ENCODE peak calls at places on chromosomes 6 and 20, in four cellular contexts. C is AG04449, N is GM12865, Q is AG04450. G is an unnamed sample.

GRCh38 chr6:89475106-89475505 is 42.2 kb downstream of the ANKRD6 start:
- DNase-seq in C (no peak), N (no peak), Q (no peak), G (no peak)

GRCh38 chr6:144278659-144279314 is 6.3 kb upstream of the UTRN start:
- DNase-seq in Q (no peak), N (no peak), C (no peak), G (no peak)

GRCh38 chr6:15430181-15430580 is 184.3 kb downstream of the JARID2 start:
- DNase-seq in Q (no peak), N (no peak), C (no peak), G (peak; percentile 25)

GRCh38 chr6:25660512-25660911 is 8.5 kb downstream of the SCGN start:
- DNase-seq in C (no peak), N (no peak), Q (no peak), G (no peak)

GRCh38 chr20:37755665-37756064 is 61.8 kb downstream of the CTNNBL1 start:
- DNase-seq in Q (no peak), C (no peak), N (no peak), G (no peak)

GRCh38 chr6:126077810-126078791 is 91.8 kb downstream of the TRMT11 start:
- DNase-seq in Q (no peak), C (no peak), N (no peak), G (peak; percentile 62)

GRCh38 chr20:10113746-10114145 is 79.0 kb downstream of the ANKEF1 start:
- DNase-seq in Q (no peak), N (no peak), C (no peak), G (no peak)

GRCh38 chr6:138393871-138394783 is 9.9 kb upstream of the HEBP2 start:
- DNase-seq in Q (no peak), C (no peak), N (no peak), G (no peak)

GRCh38 chr6:170131351-170131750 is 159.5 kb downstream of the DLL1 start:
- DNase-seq in C (no peak), N (no peak), Q (no peak), G (no peak)

GRCh38 chr6:9346923-9347322 is 911.6 kb upstream of the SLC35B3 start:
- DNase-seq in N (no peak), C (no peak), Q (no peak), G (no peak)

GRCh38 chr6:108655840-108656650 is 95.3 kb downstream of the FOXO3 start:
- DNase-seq in C (peak; percentile 28), N (no peak), Q (peak; percentile 65), G (peak; percentile 59)

GRCh38 chr6:44672838-44673237 is 285.3 kb downstream of the CDC5L start:
- DNase-seq in C (no peak), Q (no peak), N (no peak), G (no peak)

GRCh38 chr6:134553941-134554340 is 236.0 kb upstream of the SGK1 start:
- DNase-seq in N (no peak), C (peak; percentile 42), Q (no peak), G (no peak)

GRCh38 chr6:47908271-47908670 is 126.4 kb downstream of the OPN5 start:
- DNase-seq in C (no peak), N (no peak), Q (no peak), G (no peak)

GRCh38 chr6:135419162-135419561 is 78.4 kb downstream of the AHI1 start:
- DNase-seq in N (no peak), C (peak; percentile 60), Q (peak; percentile 45), G (peak; percentile 12)

GRCh38 chr6:164478426-164478825 is 831.0 kb downstream of the C6orf118 start:
- DNase-seq in N (no peak), C (no peak), Q (no peak), G (no peak)

GRCh38 chr20:478949-479429 is 16.7 kb upstream of the TBC1D20 start:
- DNase-seq in C (no peak), N (peak; percentile 73), Q (peak; percentile 42), G (peak; percentile 30)
- TF ChIP-seq CTCF in C (peak; percentile 15), N (peak; percentile 53), Q (peak; percentile 63), G (peak; percentile 56)

GRCh38 chr6:17478946-17479345 is 85.6 kb downstream of the CAP2 start:
- DNase-seq in C (no peak), Q (no peak), N (no peak), G (no peak)

GRCh38 chr6:17475845-17476244 is 82.5 kb downstream of the CAP2 start:
- DNase-seq in Q (no peak), N (no peak), C (no peak), G (no peak)

GRCh38 chr6:17476506-17476905 is 83.1 kb downstream of the CAP2 start:
- DNase-seq in C (no peak), N (no peak), Q (no peak), G (no peak)

GRCh38 chr6:17478223-17478907 is 85.0 kb downstream of the CAP2 start:
- DNase-seq in Q (no peak), C (no peak), N (no peak), G (no peak)

DNA sequence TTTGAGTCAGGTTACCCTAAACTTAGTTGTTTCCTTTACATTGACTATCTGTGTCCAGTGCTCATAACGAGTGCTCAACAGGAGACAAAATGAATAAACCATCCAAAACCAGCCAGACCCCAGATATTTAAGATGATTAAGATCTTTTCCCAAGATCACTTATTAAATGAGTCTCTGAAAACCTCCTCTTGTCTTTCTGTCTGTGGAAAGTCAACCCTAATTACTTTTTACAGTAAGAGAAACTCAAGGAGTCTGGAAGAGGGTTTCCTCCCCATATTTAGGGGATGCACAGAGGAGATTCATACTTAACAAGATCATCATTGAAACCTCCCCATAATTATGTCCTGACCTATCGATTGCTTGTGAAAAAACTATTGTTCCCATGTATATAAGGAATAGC is 84.0 kb downstream of the CAP2 start:
- DNase-seq in C (no peak), Q (no peak), N (no peak), G (no peak)
- TF ChIP-seq CTCF in C (no peak), Q (no peak), N (no peak), G (no peak)

GRCh38 chr6:113565306-113565705 is 291.8 kb upstream of the MARCKS start:
- DNase-seq in Q (no peak), C (no peak), N (no peak), G (no peak)

GRCh38 chr6:113570176-113570575 is 287.0 kb upstream of the MARCKS start:
- DNase-seq in C (no peak), N (no peak), Q (no peak), G (no peak)

GRCh38 chr6:113574147-113574546 is 283.0 kb upstream of the MARCKS start:
- DNase-seq in N (no peak), Q (no peak), C (no peak), G (no peak)

GRCh38 chr6:113576310-113576709 is 280.8 kb upstream of the MARCKS start:
- DNase-seq in C (no peak), Q (no peak), N (no peak), G (no peak)

GRCh38 chr6:113570651-113571050 is 286.5 kb upstream of the MARCKS start:
- DNase-seq in Q (no peak), C (no peak), N (no peak), G (no peak)
- TF ChIP-seq CTCF in Q (no peak), C (no peak), N (no peak), G (no peak)

DNA sequence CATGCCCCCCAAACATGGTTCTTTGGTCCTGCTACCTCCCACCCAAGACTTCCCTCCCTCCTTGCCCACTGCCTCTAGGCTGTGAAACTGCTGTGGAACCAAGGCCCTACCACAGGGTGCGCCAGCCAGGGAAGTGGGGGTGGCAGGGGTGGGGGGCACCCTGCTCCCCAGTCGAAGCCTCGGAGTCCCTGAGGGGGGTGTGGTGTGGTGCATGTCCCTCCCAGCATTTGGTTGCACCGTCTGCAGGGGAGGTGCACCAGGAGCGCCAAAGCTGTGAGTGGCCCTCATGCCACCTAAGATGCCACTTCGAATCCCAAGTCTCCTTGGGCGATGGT is 1.8 kb downstream of the RGS19 start:
- DNase-seq in C (no peak), Q (no peak), N (no peak), G (no peak)
- TF ChIP-seq CTCF in C (no peak), Q (no peak), N (no peak), G (no peak)

GRCh38 chr6:52691718-52692117 is 20.8 kb downstream of the TMEM14A start:
- DNase-seq in C (no peak), N (no peak), Q (no peak), G (no peak)
- TF ChIP-seq CTCF in C (no peak), N (no peak), Q (no peak), G (no peak)

G was measured in AG09319.